ENCODE peak calls at places on chromosomes 6 and 20, in five cellular contexts. One of them, this sample, is unnamed.
A peak's percentile ranks its signal among the peaks of the same experiment; 100 is the strongest.

GRCh38 chr20:48952656-48953055 is 31.1 kb downstream of the ARFGEF2 start:
- DNase-seq in heart right ventricle: no peak
- DNase-seq in EH: no peak
- DNase-seq in MCF 10A: no peak
- DNase-seq in activated CD8-positive, alpha-beta memory T cell treated with anti-CD3 and anti-CD28 coated beads for 48 hours: no peak
- DNase-seq in this sample: no peak

GRCh38 chr6:39225946-39226437 is 3.3 kb downstream of the KCNK5 start:
- DNase-seq in MCF 10A: no peak
- DNase-seq in EH: no peak
- DNase-seq in heart right ventricle: no peak
- DNase-seq in activated CD8-positive, alpha-beta memory T cell treated with anti-CD3 and anti-CD28 coated beads for 48 hours: no peak
- DNase-seq in this sample: no peak

GRCh38 chr6:110529907-110530306 is 53.5 kb upstream of the SLC22A16 start:
- DNase-seq in heart right ventricle: no peak
- DNase-seq in activated CD8-positive, alpha-beta memory T cell treated with anti-CD3 and anti-CD28 coated beads for 48 hours: no peak
- DNase-seq in MCF 10A: no peak
- DNase-seq in EH: peak; percentile 90
- DNase-seq in this sample: peak; percentile 60

GRCh38 chr6:109874086-109874485 is 104.0 kb upstream of the GPR6 start:
- DNase-seq in EH: no peak
- DNase-seq in activated CD8-positive, alpha-beta memory T cell treated with anti-CD3 and anti-CD28 coated beads for 48 hours: no peak
- DNase-seq in heart right ventricle: no peak
- DNase-seq in MCF 10A: no peak
- DNase-seq in this sample: no peak

GRCh38 chr6:167907837-167908681 is 81.3 kb downstream of the AFDN start:
- DNase-seq in EH: peak; percentile 47
- DNase-seq in MCF 10A: peak; percentile 45
- DNase-seq in heart right ventricle: peak; percentile 27
- DNase-seq in activated CD8-positive, alpha-beta memory T cell treated with anti-CD3 and anti-CD28 coated beads for 48 hours: no peak
- DNase-seq in this sample: peak; percentile 38

GRCh38 chr6:168937061-168937460 is 316.6 kb downstream of the THBS2 start:
- DNase-seq in MCF 10A: peak; percentile 48
- DNase-seq in EH: peak; percentile 58
- DNase-seq in activated CD8-positive, alpha-beta memory T cell treated with anti-CD3 and anti-CD28 coated beads for 48 hours: no peak
- DNase-seq in heart right ventricle: no peak
- DNase-seq in this sample: peak; percentile 12

GRCh38 chr6:167424060-167424673 is 99.3 kb downstream of the TTLL2 start:
- DNase-seq in MCF 10A: no peak
- DNase-seq in activated CD8-positive, alpha-beta memory T cell treated with anti-CD3 and anti-CD28 coated beads for 48 hours: no peak
- DNase-seq in heart right ventricle: no peak
- DNase-seq in EH: no peak
- DNase-seq in this sample: no peak

GRCh38 chr6:111805511-111806181 is 67.6 kb downstream of the FYN start:
- DNase-seq in heart right ventricle: no peak
- DNase-seq in MCF 10A: peak; percentile 11
- DNase-seq in EH: peak; percentile 75
- DNase-seq in activated CD8-positive, alpha-beta memory T cell treated with anti-CD3 and anti-CD28 coated beads for 48 hours: peak; percentile 45
- DNase-seq in this sample: peak; percentile 85

GRCh38 chr6:128655978-128656498 is 135.6 kb upstream of the PTPRK start:
- DNase-seq in MCF 10A: peak; percentile 75
- DNase-seq in activated CD8-positive, alpha-beta memory T cell treated with anti-CD3 and anti-CD28 coated beads for 48 hours: no peak
- DNase-seq in EH: peak; percentile 96
- DNase-seq in heart right ventricle: no peak
- DNase-seq in this sample: peak; percentile 92

GRCh38 chr6:81909981-81910910 is 157.8 kb upstream of the TENT5A start:
- DNase-seq in MCF 10A: no peak
- DNase-seq in heart right ventricle: no peak
- DNase-seq in EH: peak; percentile 47
- DNase-seq in activated CD8-positive, alpha-beta memory T cell treated with anti-CD3 and anti-CD28 coated beads for 48 hours: no peak
- DNase-seq in this sample: no peak

This sample was measured in fibroblast of mammary gland.